ENCODE peak calls at places on chromosomes 13 and 19, in ten cellular contexts. One of them, this sample, is unnamed.

GRCh38 chr19:42081584-42082258 is 5.8 kb downstream of the ZNF574 start:
- DNase-seq in colonic mucosa: peak
- DNase-seq in fibroblast of lung: peak
- DNase-seq in tibial artery: no peak
- DNase-seq in vagina: no peak
- DNase-seq in coronary artery: no peak
- DNase-seq in small intestine: peak
- DNase-seq in upper lobe of right lung: no peak
- DNase-seq in Peyer's patch: no peak
- DNase-seq in endodermal cell: no peak
- DNase-seq in this sample: no peak

GRCh38 chr13:80037505-80037888 is 303.4 kb downstream of the SPRY2 start:
- DNase-seq in colonic mucosa: no peak
- DNase-seq in fibroblast of lung: peak
- DNase-seq in tibial artery: no peak
- DNase-seq in vagina: no peak
- DNase-seq in coronary artery: no peak
- DNase-seq in small intestine: no peak
- DNase-seq in upper lobe of right lung: no peak
- DNase-seq in Peyer's patch: no peak
- DNase-seq in endodermal cell: no peak
- DNase-seq in this sample: no peak

GRCh38 chr19:42942187-42942789 is 5.3 kb upstream of the PSG7 start:
- DNase-seq in colonic mucosa: no peak
- DNase-seq in fibroblast of lung: peak
- DNase-seq in tibial artery: no peak
- DNase-seq in vagina: no peak
- DNase-seq in coronary artery: no peak
- DNase-seq in small intestine: no peak
- DNase-seq in upper lobe of right lung: no peak
- DNase-seq in Peyer's patch: no peak
- DNase-seq in endodermal cell: no peak
- DNase-seq in this sample: no peak

GRCh38 chr19:34428549-34429285 is 536 bp downstream of the UBA2 start:
- DNase-seq in colonic mucosa: no peak
- DNase-seq in fibroblast of lung: peak
- DNase-seq in tibial artery: peak
- DNase-seq in vagina: no peak
- DNase-seq in coronary artery: peak
- DNase-seq in small intestine: peak
- DNase-seq in upper lobe of right lung: no peak
- DNase-seq in Peyer's patch: peak
- DNase-seq in endodermal cell: no peak
- DNase-seq in this sample: peak

GRCh38 chr13:20136781-20137703 is 23.8 kb downstream of the GJA3 start:
- DNase-seq in colonic mucosa: peak
- DNase-seq in fibroblast of lung: peak
- DNase-seq in tibial artery: no peak
- DNase-seq in vagina: no peak
- DNase-seq in coronary artery: no peak
- DNase-seq in small intestine: peak
- DNase-seq in upper lobe of right lung: peak
- DNase-seq in Peyer's patch: peak
- DNase-seq in endodermal cell: peak
- DNase-seq in this sample: peak

GRCh38 chr19:4504874-4505569 is 13.3 kb downstream of the PLIN4 start:
- DNase-seq in colonic mucosa: no peak
- DNase-seq in fibroblast of lung: no peak
- DNase-seq in tibial artery: no peak
- DNase-seq in vagina: no peak
- DNase-seq in coronary artery: no peak
- DNase-seq in small intestine: no peak
- DNase-seq in upper lobe of right lung: no peak
- DNase-seq in Peyer's patch: no peak
- DNase-seq in endodermal cell: no peak
- DNase-seq in this sample: no peak

GRCh38 chr19:42352216-42352892 is 26.9 kb downstream of the MEGF8 start:
- DNase-seq in colonic mucosa: no peak
- DNase-seq in fibroblast of lung: no peak
- DNase-seq in tibial artery: no peak
- DNase-seq in vagina: no peak
- DNase-seq in coronary artery: no peak
- DNase-seq in small intestine: no peak
- DNase-seq in upper lobe of right lung: no peak
- DNase-seq in Peyer's patch: no peak
- DNase-seq in endodermal cell: no peak
- DNase-seq in this sample: no peak

GRCh38 chr13:94120878-94121277 is 358.6 kb downstream of the DCT start:
- DNase-seq in colonic mucosa: no peak
- DNase-seq in fibroblast of lung: no peak
- DNase-seq in tibial artery: no peak
- DNase-seq in vagina: no peak
- DNase-seq in coronary artery: no peak
- DNase-seq in small intestine: no peak
- DNase-seq in upper lobe of right lung: no peak
- DNase-seq in Peyer's patch: no peak
- DNase-seq in endodermal cell: no peak
- DNase-seq in this sample: no peak

GRCh38 chr13:88294368-88294767 is 623.2 kb downstream of the SLITRK5 start:
- DNase-seq in colonic mucosa: no peak
- DNase-seq in fibroblast of lung: no peak
- DNase-seq in tibial artery: no peak
- DNase-seq in vagina: no peak
- DNase-seq in coronary artery: no peak
- DNase-seq in small intestine: no peak
- DNase-seq in upper lobe of right lung: no peak
- DNase-seq in Peyer's patch: no peak
- DNase-seq in endodermal cell: no peak
- DNase-seq in this sample: no peak

GRCh38 chr13:34886476-34886875 is 55.6 kb upstream of the NBEA start:
- DNase-seq in colonic mucosa: no peak
- DNase-seq in fibroblast of lung: no peak
- DNase-seq in tibial artery: no peak
- DNase-seq in vagina: no peak
- DNase-seq in coronary artery: no peak
- DNase-seq in small intestine: no peak
- DNase-seq in upper lobe of right lung: no peak
- DNase-seq in Peyer's patch: no peak
- DNase-seq in endodermal cell: no peak
- DNase-seq in this sample: no peak

GRCh38 chr13:36163809-36164308 is 32.7 kb upstream of the DCLK1 start:
- DNase-seq in colonic mucosa: peak
- DNase-seq in fibroblast of lung: peak
- DNase-seq in tibial artery: peak
- DNase-seq in vagina: no peak
- DNase-seq in coronary artery: no peak
- DNase-seq in small intestine: peak
- DNase-seq in upper lobe of right lung: peak
- DNase-seq in Peyer's patch: no peak
- DNase-seq in endodermal cell: no peak
- DNase-seq in this sample: peak

GRCh38 chr13:110950819-110951570 is 36.1 kb upstream of the ANKRD10 start:
- DNase-seq in colonic mucosa: no peak
- DNase-seq in fibroblast of lung: no peak
- DNase-seq in tibial artery: no peak
- DNase-seq in vagina: peak
- DNase-seq in coronary artery: no peak
- DNase-seq in small intestine: no peak
- DNase-seq in upper lobe of right lung: no peak
- DNase-seq in Peyer's patch: no peak
- DNase-seq in endodermal cell: no peak
- DNase-seq in this sample: no peak

GRCh38 chr13:76823969-76824368 is 62.2 kb downstream of the KCTD12 start:
- DNase-seq in colonic mucosa: no peak
- DNase-seq in fibroblast of lung: no peak
- DNase-seq in tibial artery: no peak
- DNase-seq in vagina: no peak
- DNase-seq in coronary artery: no peak
- DNase-seq in small intestine: no peak
- DNase-seq in upper lobe of right lung: no peak
- DNase-seq in Peyer's patch: no peak
- DNase-seq in endodermal cell: no peak
- DNase-seq in this sample: no peak

GRCh38 chr13:27245610-27246009 is 5.7 kb upstream of the RPL21 start:
- DNase-seq in colonic mucosa: no peak
- DNase-seq in fibroblast of lung: no peak
- DNase-seq in tibial artery: no peak
- DNase-seq in vagina: no peak
- DNase-seq in coronary artery: no peak
- DNase-seq in small intestine: no peak
- DNase-seq in upper lobe of right lung: no peak
- DNase-seq in Peyer's patch: no peak
- DNase-seq in endodermal cell: no peak
- DNase-seq in this sample: no peak

GRCh38 chr19:21921691-21922180 is 85.8 kb upstream of the ZNF43 start:
- DNase-seq in colonic mucosa: no peak
- DNase-seq in fibroblast of lung: no peak
- DNase-seq in tibial artery: no peak
- DNase-seq in vagina: peak
- DNase-seq in coronary artery: no peak
- DNase-seq in small intestine: no peak
- DNase-seq in upper lobe of right lung: no peak
- DNase-seq in Peyer's patch: no peak
- DNase-seq in endodermal cell: no peak
- DNase-seq in this sample: no peak

GRCh38 chr13:41352935-41353801 is 42.1 kb downstream of the NAA16 start:
- DNase-seq in colonic mucosa: peak
- DNase-seq in fibroblast of lung: peak
- DNase-seq in tibial artery: no peak
- DNase-seq in vagina: no peak
- DNase-seq in coronary artery: no peak
- DNase-seq in small intestine: peak
- DNase-seq in upper lobe of right lung: no peak
- DNase-seq in Peyer's patch: no peak
- DNase-seq in endodermal cell: peak
- DNase-seq in this sample: no peak
- H3K27ac ChIP-seq in colonic mucosa: no peak
- H3K27ac ChIP-seq in fibroblast of lung: no peak
- H3K27ac ChIP-seq in tibial artery: no peak
- H3K27ac ChIP-seq in vagina: no peak
- H3K27ac ChIP-seq in coronary artery: no peak
- H3K27ac ChIP-seq in small intestine: no peak
- H3K27ac ChIP-seq in upper lobe of right lung: no peak
- H3K27ac ChIP-seq in Peyer's patch: no peak
- H3K27ac ChIP-seq in endodermal cell: no peak
- H3K27ac ChIP-seq in this sample: no peak

GRCh38 chr13:46778879-46779278 is 18.1 kb downstream of the ESD start:
- DNase-seq in colonic mucosa: no peak
- DNase-seq in fibroblast of lung: peak
- DNase-seq in tibial artery: no peak
- DNase-seq in vagina: no peak
- DNase-seq in coronary artery: no peak
- DNase-seq in small intestine: no peak
- DNase-seq in upper lobe of right lung: no peak
- DNase-seq in Peyer's patch: no peak
- DNase-seq in endodermal cell: no peak
- DNase-seq in this sample: no peak
- H3K27ac ChIP-seq in colonic mucosa: no peak
- H3K27ac ChIP-seq in fibroblast of lung: no peak
- H3K27ac ChIP-seq in tibial artery: peak
- H3K27ac ChIP-seq in vagina: no peak
- H3K27ac ChIP-seq in coronary artery: peak
- H3K27ac ChIP-seq in small intestine: no peak
- H3K27ac ChIP-seq in upper lobe of right lung: no peak
- H3K27ac ChIP-seq in Peyer's patch: no peak
- H3K27ac ChIP-seq in endodermal cell: no peak
- H3K27ac ChIP-seq in this sample: no peak

GRCh38 chr19:10643166-10643967 is 10.8 kb upstream of the ILF3 start:
- DNase-seq in colonic mucosa: no peak
- DNase-seq in fibroblast of lung: no peak
- DNase-seq in tibial artery: no peak
- DNase-seq in vagina: no peak
- DNase-seq in coronary artery: no peak
- DNase-seq in small intestine: peak
- DNase-seq in upper lobe of right lung: no peak
- DNase-seq in Peyer's patch: no peak
- DNase-seq in endodermal cell: no peak
- DNase-seq in this sample: no peak

GRCh38 chr19:10643968-10644290 is 10.2 kb upstream of the ILF3 start:
- DNase-seq in colonic mucosa: no peak
- DNase-seq in fibroblast of lung: no peak
- DNase-seq in tibial artery: no peak
- DNase-seq in vagina: no peak
- DNase-seq in coronary artery: no peak
- DNase-seq in small intestine: no peak
- DNase-seq in upper lobe of right lung: no peak
- DNase-seq in Peyer's patch: no peak
- DNase-seq in endodermal cell: peak
- DNase-seq in this sample: no peak

GRCh38 chr19:10646781-10647180 is 7.4 kb upstream of the ILF3 start:
- DNase-seq in colonic mucosa: no peak
- DNase-seq in fibroblast of lung: no peak
- DNase-seq in tibial artery: no peak
- DNase-seq in vagina: no peak
- DNase-seq in coronary artery: no peak
- DNase-seq in small intestine: no peak
- DNase-seq in upper lobe of right lung: no peak
- DNase-seq in Peyer's patch: no peak
- DNase-seq in endodermal cell: no peak
- DNase-seq in this sample: no peak

GRCh38 chr19:10642473-10642872 is 11.7 kb upstream of the ILF3 start:
- DNase-seq in colonic mucosa: no peak
- DNase-seq in fibroblast of lung: no peak
- DNase-seq in tibial artery: no peak
- DNase-seq in vagina: no peak
- DNase-seq in coronary artery: no peak
- DNase-seq in small intestine: no peak
- DNase-seq in upper lobe of right lung: no peak
- DNase-seq in Peyer's patch: no peak
- DNase-seq in endodermal cell: no peak
- DNase-seq in this sample: no peak

GRCh38 chr19:10644351-10645007 is 9.7 kb upstream of the ILF3 start:
- DNase-seq in colonic mucosa: peak
- DNase-seq in fibroblast of lung: peak
- DNase-seq in tibial artery: peak
- DNase-seq in vagina: no peak
- DNase-seq in coronary artery: peak
- DNase-seq in small intestine: peak
- DNase-seq in upper lobe of right lung: peak
- DNase-seq in Peyer's patch: peak
- DNase-seq in endodermal cell: peak
- DNase-seq in this sample: peak
- H3K27ac ChIP-seq in colonic mucosa: no peak
- H3K27ac ChIP-seq in fibroblast of lung: no peak
- H3K27ac ChIP-seq in tibial artery: peak
- H3K27ac ChIP-seq in vagina: peak
- H3K27ac ChIP-seq in coronary artery: peak
- H3K27ac ChIP-seq in small intestine: no peak
- H3K27ac ChIP-seq in upper lobe of right lung: peak
- H3K27ac ChIP-seq in Peyer's patch: peak
- H3K27ac ChIP-seq in endodermal cell: peak
- H3K27ac ChIP-seq in this sample: peak

DNA sequence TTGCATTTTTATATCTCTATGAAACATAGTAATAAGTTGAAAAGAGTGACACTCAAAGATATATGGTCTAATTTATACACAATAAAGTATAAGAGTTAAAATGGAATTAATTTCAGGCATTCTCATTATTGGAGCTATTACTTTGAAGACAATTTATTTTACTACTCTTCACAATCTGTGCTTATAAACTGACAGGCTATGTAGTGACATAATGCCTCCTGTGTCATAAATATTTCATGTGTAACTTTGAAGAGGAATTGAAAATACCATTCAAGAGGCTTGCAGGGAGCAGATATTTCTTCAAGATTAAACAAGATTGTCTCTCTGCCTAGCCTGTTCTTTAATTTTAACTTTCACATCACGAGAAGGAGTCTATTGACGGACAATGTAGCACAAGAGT is 1881.5 kb upstream of the PCDH20 start:
- DNase-seq in colonic mucosa: no peak
- DNase-seq in fibroblast of lung: no peak
- DNase-seq in tibial artery: no peak
- DNase-seq in vagina: no peak
- DNase-seq in coronary artery: no peak
- DNase-seq in small intestine: no peak
- DNase-seq in upper lobe of right lung: no peak
- DNase-seq in Peyer's patch: no peak
- DNase-seq in endodermal cell: no peak
- DNase-seq in this sample: no peak
- H3K27ac ChIP-seq in colonic mucosa: no peak
- H3K27ac ChIP-seq in fibroblast of lung: no peak
- H3K27ac ChIP-seq in tibial artery: no peak
- H3K27ac ChIP-seq in vagina: no peak
- H3K27ac ChIP-seq in coronary artery: no peak
- H3K27ac ChIP-seq in small intestine: no peak
- H3K27ac ChIP-seq in upper lobe of right lung: no peak
- H3K27ac ChIP-seq in Peyer's patch: no peak
- H3K27ac ChIP-seq in endodermal cell: no peak
- H3K27ac ChIP-seq in this sample: no peak